ENCODE peak calls at places on chromosomes 1 and 21, in seven cellular contexts. L, M, E, F, O, U and K are unnamed samples.

GRCh38 chr21:36700295-36700960 is 1.5 kb downstream of the SIM2 start:
- DNase-seq in U (no peak), E (no peak), M (no peak), O (peak), F (no peak), L (no peak), K (no peak)

GRCh38 chr1:220962031-220962751 is 82.9 kb downstream of the HLX start:
- DNase-seq in U (no peak), M (peak), O (no peak), E (no peak), F (peak), L (peak), K (no peak)

GRCh38 chr1:30747028-30748008 is 10.3 kb downstream of the LAPTM5 start:
- DNase-seq in F (no peak), L (no peak), M (no peak), U (no peak), E (no peak), O (no peak), K (no peak)

GRCh38 chr1:229624906-229625871 is 733 bp downstream of the TAF5L start:
- DNase-seq in F (peak), M (peak), L (peak), U (peak), O (peak), E (peak), K (no peak)

GRCh38 chr1:9766759-9767442 is 56.9 kb downstream of the CLSTN1 start:
- DNase-seq in L (peak), M (peak), E (peak), U (no peak), O (no peak), F (peak), K (no peak)

GRCh38 chr1:92043621-92044020 is 13.8 kb downstream of the EPHX4 start:
- DNase-seq in O (no peak), F (no peak), U (no peak), M (no peak), L (no peak), E (no peak), K (no peak)

GRCh38 chr1:36350659-36351171 is 27.3 kb upstream of the EVA1B start:
- DNase-seq in L (peak), M (peak), U (no peak), E (peak), F (no peak), O (no peak), K (no peak)

GRCh38 chr1:192401832-192402231 is 85.0 kb downstream of the RGS21 start:
- DNase-seq in F (no peak), O (no peak), E (no peak), U (no peak), L (peak), M (peak), K (no peak)

GRCh38 chr1:2985121-2985561 is 36.1 kb upstream of the ACTRT2 start:
- DNase-seq in U (no peak), O (no peak), E (peak), F (no peak), M (no peak), L (no peak), K (peak)

GRCh38 chr1:22889213-22889827 is 83.3 kb downstream of the LACTBL1 start:
- DNase-seq in O (peak), E (no peak), M (peak), U (no peak), L (peak), F (no peak), K (no peak)

GRCh38 chr21:45091540-45092322 is 17.4 kb downstream of the ADARB1 start:
- DNase-seq in M (peak), O (no peak), U (no peak), L (no peak), F (no peak), E (no peak), K (no peak)

GRCh38 chr1:156667968-156668709 is 9.1 kb downstream of the NES start:
- DNase-seq in F (no peak), L (no peak), E (no peak), U (no peak), O (no peak), M (no peak), K (no peak)

GRCh38 chr1:21950734-21951575 is 13.8 kb upstream of the HSPG2 start:
- DNase-seq in O (no peak), U (no peak), E (no peak), F (no peak), L (no peak), M (no peak), K (no peak)

GRCh38 chr1:41840592-41841246 is 78.0 kb downstream of the HIVEP3 start:
- DNase-seq in E (no peak), O (no peak), F (no peak), L (no peak), U (no peak), M (no peak), K (peak)

GRCh38 chr1:74699331-74699730 is 25.7 kb upstream of the ERICH3 start:
- DNase-seq in F (no peak), L (no peak), U (no peak), E (no peak), O (no peak), M (no peak), K (no peak)

GRCh38 chr1:116961599-116961998 is 40.0 kb upstream of the CD101 start:
- DNase-seq in E (no peak), O (no peak), L (no peak), F (no peak), M (no peak), U (no peak), K (no peak)

GRCh38 chr1:216888721-216889120 is 165.5 kb upstream of the ESRRG start:
- DNase-seq in E (no peak), O (no peak), F (no peak), U (no peak), L (no peak), M (no peak), K (no peak)

GRCh38 chr1:203126151-203126865 is 1.2 kb upstream of the ADORA1 start:
- DNase-seq in F (no peak), O (no peak), M (peak), U (no peak), E (peak), L (no peak), K (peak)

GRCh38 chr21:42007541-42007940 is 2.6 kb downstream of the ZBTB21 start:
- DNase-seq in E (no peak), O (no peak), L (no peak), U (no peak), M (no peak), F (no peak), K (no peak)

GRCh38 chr1:25020851-25021585 is 90.9 kb upstream of the RUNX3 start:
- DNase-seq in M (no peak), F (no peak), L (no peak), U (no peak), E (no peak), O (no peak), K (no peak)

GRCh38 chr1:19676438-19676922 is 11.8 kb downstream of the HTR6 start:
- DNase-seq in L (peak), M (peak), F (peak), E (peak), O (peak), U (no peak), K (peak)

GRCh38 chr1:34865981-34866761 is 6.6 kb upstream of the SMIM12 start:
- DNase-seq in O (peak), M (peak), E (peak), F (no peak), U (peak), L (peak), K (peak)

GRCh38 chr21:28608646-28609045 is 384.0 kb downstream of the LTN1 start:
- DNase-seq in U (no peak), L (no peak), F (no peak), M (no peak), E (no peak), O (no peak), K (no peak)

GRCh38 chr1:171251042-171251740 is 2.9 kb downstream of the FMO1 start:
- DNase-seq in E (peak), O (peak), U (peak), L (peak), M (peak), F (no peak), K (no peak)

GRCh38 chr1:21873761-21874160 is 61.7 kb downstream of the LDLRAD2 start:
- DNase-seq in F (no peak), O (no peak), E (no peak), M (no peak), U (no peak), L (no peak), K (no peak)

GRCh38 chr1:180265201-180265600 is 35.1 kb downstream of the LHX4 start:
- DNase-seq in U (no peak), L (no peak), O (no peak), E (peak), F (no peak), M (no peak), K (no peak)

GRCh38 chr1:182601926-182602325 is 2.3 kb downstream of the RGS16 start:
- DNase-seq in E (no peak), U (no peak), O (no peak), F (no peak), L (no peak), M (no peak), K (no peak)